ENCODE peak calls at places on chromosome 4, in eight cellular contexts. C is OCI-LY7, M is stomach, W is neuronal stem cell, U is lung, G is cardiac muscle cell, Z is BE2C, V is heart right ventricle. D is an unnamed sample. For H3K4me1, the result is how much of the 10 kb centered on the place peaks cover.

GRCh38 chr4:140152015-140152703 is 1.8 kb downstream of the MAML3 start:
- DNase-seq in M (peak), C (peak), W (peak), U (peak), G (peak), V (peak), Z (peak), D (peak)

GRCh38 chr4:8231551-8232049 is 32.5 kb downstream of the SH3TC1 start:
- DNase-seq in U (no peak), C (no peak), G (no peak), Z (no peak), W (no peak), M (no peak), V (no peak), D (no peak)

GRCh38 chr4:88158360-88159136 is at the start of gene ABCG2:
- DNase-seq in G (peak), C (no peak), Z (peak), U (no peak), V (peak), W (peak), M (no peak), D (peak)

GRCh38 chr4:140353836-140354235 is 19.6 kb upstream of the SCOC start:
- DNase-seq in U (no peak), M (no peak), V (no peak), W (no peak), Z (no peak), G (no peak), C (no peak), D (no peak)

GRCh38 chr4:74460833-74461232 is 15.9 kb downstream of the AREG start:
- DNase-seq in C (no peak), M (no peak), W (no peak), G (no peak), V (no peak), U (no peak), Z (no peak), D (no peak)

GRCh38 chr4:122777846-122778501 is 45.5 kb downstream of the BBS12 start:
- DNase-seq in G (no peak), M (no peak), C (no peak), W (no peak), U (no peak), V (no peak), Z (no peak), D (no peak)

GRCh38 chr4:38568768-38569167 is 95.2 kb upstream of the KLF3 start:
- DNase-seq in C (no peak), Z (no peak), V (no peak), M (no peak), W (no peak), G (no peak), U (no peak), D (no peak)

GRCh38 chr4:26860922-26861433 is 337 bp downstream of the STIM2 start:
- DNase-seq in C (peak), V (no peak), Z (peak), W (peak), U (peak), M (peak), G (peak), D (peak)

GRCh38 chr4:158670975-158671664 is 567 bp downstream of the C4orf46 start:
- DNase-seq in W (peak), M (peak), Z (peak), V (peak), U (peak), G (peak), C (peak), D (peak)

GRCh38 chr4:181905708-181906107 is 337.5 kb upstream of the TENM3 start:
- DNase-seq in C (no peak), W (no peak), U (no peak), G (no peak), M (no peak), V (no peak), Z (no peak), D (no peak)

GRCh38 chr4:1459081-1459480 is 52.8 kb upstream of the NKX1-1 start:
- DNase-seq in V (no peak), C (no peak), G (no peak), Z (no peak), U (no peak), W (no peak), M (peak), D (no peak)

GRCh38 chr4:186137193-186137792 is 32.8 kb downstream of the FAM149A start:
- DNase-seq in V (no peak), U (no peak), Z (no peak), W (no peak), C (peak), M (no peak), G (peak), D (peak)

GRCh38 chr4:4914059-4914820 is 54.8 kb downstream of the MSX1 start:
- DNase-seq in U (no peak), G (no peak), V (no peak), M (no peak), C (no peak), W (no peak), Z (no peak), D (peak)

GRCh38 chr4:7430965-7431695 is 3.6 kb downstream of the PSAPL1 start:
- DNase-seq in V (no peak), M (peak), W (no peak), C (no peak), Z (no peak), U (no peak), G (no peak), D (no peak)

GRCh38 chr4:38728651-38729141 is 54.1 kb downstream of the TLR10 start:
- DNase-seq in U (peak), C (no peak), V (no peak), Z (no peak), W (no peak), M (peak), G (no peak), D (peak)

GRCh38 chr4:148044889-148045352 is 313.0 kb downstream of the ARHGAP10 start:
- DNase-seq in G (no peak), U (no peak), Z (no peak), M (no peak), C (peak), V (no peak), W (no peak), D (no peak)

GRCh38 chr4:108172231-108172779 is 3.6 kb upstream of the LEF1 start:
- DNase-seq in U (no peak), M (no peak), W (peak), C (peak), Z (peak), V (peak), G (peak), D (no peak)
- H3K4me1 ChIP-seq in U (under half), M (under half), W (under half), C (under half), Z (under half), V (under half), G (under half), D (under half)

GRCh38 chr4:6001965-6002833 is 16.0 kb downstream of the C4orf50 start:
- DNase-seq in G (no peak), M (no peak), W (no peak), V (no peak), C (no peak), U (no peak), Z (no peak), D (no peak)
- H3K4me1 ChIP-seq in G (under half), M (under half), W (under half), V (under half), C (under half), U (under half), Z (under half), D (under half)

DNA sequence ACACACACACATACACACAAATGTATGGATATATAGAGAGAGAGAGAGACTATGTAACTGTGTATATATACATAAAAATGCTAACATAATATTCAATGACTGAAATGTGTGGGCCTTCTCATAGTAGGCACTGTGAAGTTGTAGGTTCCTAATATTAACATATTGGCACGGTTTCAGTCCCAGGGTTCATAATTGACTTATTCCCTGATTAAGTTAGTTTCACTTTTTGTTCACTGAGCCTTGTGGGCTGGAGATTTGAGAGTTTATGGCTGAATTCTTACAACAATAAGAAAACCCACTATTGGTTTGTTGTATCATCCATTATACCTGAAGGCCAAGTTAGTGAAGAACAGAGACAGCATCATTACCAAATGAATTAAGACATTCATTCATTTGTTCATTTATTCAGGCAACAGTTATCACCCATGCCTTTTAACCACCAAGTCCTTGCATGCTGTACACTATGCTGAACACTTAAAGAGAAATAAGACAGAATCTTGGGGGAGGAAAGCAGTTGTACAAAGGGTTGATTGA is 68.6 kb downstream of the GAB1 start:
- DNase-seq in M (no peak), C (no peak), Z (no peak), W (no peak), V (no peak), U (no peak), G (no peak), D (no peak)
- H3K4me1 ChIP-seq in M (half or more), C (half or more), Z (under half), W (under half), V (half or more), U (under half), G (under half), D (under half)

GRCh38 chr4:15681372-15682339 is at the start of gene FAM200B:
- DNase-seq in C (peak), M (peak), Z (peak), U (peak), V (peak), G (peak), W (peak), D (peak)
- H3K4me1 ChIP-seq in C (half or more), M (under half), Z (under half), U (under half), V (under half), G (under half), W (under half), D (under half)

D was measured in body of pancreas.